ENCODE peak calls at places on chromosomes 4 and X, in seven cellular contexts. O, W, P, N, X, C and S are unnamed samples.

GRCh38 chr4:59518005-59518823 is 1681.9 kb upstream of the ADGRL3 start:
- DNase-seq in P (peak; percentile 21), X (no peak), O (no peak), C (no peak), N (no peak), W (no peak), S (no peak)

GRCh38 chrX:68511255-68511654 is 12.4 kb downstream of the YIPF6 start:
- DNase-seq in W (no peak), C (peak; percentile 18), N (no peak), O (peak; percentile 36), P (peak; percentile 34), X (no peak), S (peak; percentile 27)

GRCh38 chr4:2745981-2746806 is 9.9 kb downstream of the TNIP2 start:
- DNase-seq in N (peak; percentile 63), C (no peak), P (no peak), O (no peak), X (peak; percentile 83), W (no peak), S (peak; percentile 92)

GRCh38 chr4:128310266-128310697 is 22.7 kb upstream of the PGRMC2 start:
- DNase-seq in P (no peak), O (no peak), W (no peak), C (peak; percentile 34), N (peak; percentile 36), X (no peak), S (no peak)

GRCh38 chrX:136215559-136215958 is 35.6 kb downstream of the MAP7D3 start:
- DNase-seq in C (peak; percentile 58), P (peak; percentile 8), O (no peak), W (no peak), X (no peak), N (no peak), S (no peak)

GRCh38 chr4:6152879-6153705 is 47.3 kb downstream of the JAKMIP1 start:
- DNase-seq in N (no peak), O (no peak), C (no peak), P (no peak), X (no peak), W (no peak), S (no peak)

GRCh38 chr4:78710536-78710935 is 65.6 kb upstream of the BMP2K start:
- DNase-seq in X (no peak), O (no peak), W (no peak), N (no peak), C (no peak), P (no peak), S (peak; percentile 2)

GRCh38 chr4:117434424-117434823 is 349.0 kb upstream of the TRAM1L1 start:
- DNase-seq in W (no peak), C (no peak), X (no peak), P (no peak), N (no peak), O (no peak), S (no peak)

GRCh38 chrX:119036369-119037029 is 36.3 kb upstream of the CT47C1 start:
- DNase-seq in P (no peak), X (no peak), N (no peak), O (no peak), W (no peak), C (no peak), S (no peak)

GRCh38 chrX:2691543-2692220 is 587 bp downstream of the CD99 start:
- DNase-seq in W (peak; percentile 90), C (peak; percentile 54), X (no peak), N (peak; percentile 87), O (no peak), P (no peak), S (peak; percentile 44)

GRCh38 chr4:80265571-80266266 is 745 bp upstream of the FGF5 start:
- DNase-seq in C (peak; percentile 74), N (no peak), X (no peak), O (peak; percentile 80), P (no peak), W (no peak), S (peak; percentile 20)

GRCh38 chrX:41655101-41655500 is 33.7 kb upstream of the GPR34 start:
- DNase-seq in C (no peak), O (no peak), X (no peak), W (no peak), N (no peak), P (no peak), S (no peak)

GRCh38 chrX:40952855-40953254 is 132.4 kb upstream of the USP9X start:
- DNase-seq in W (no peak), X (no peak), N (no peak), O (no peak), C (peak; percentile 26), P (no peak), S (peak; percentile 36)

GRCh38 chr4:7909463-7909862 is 30.2 kb downstream of the AFAP1 start:
- DNase-seq in N (no peak), W (no peak), C (peak; percentile 52), P (no peak), O (no peak), X (no peak), S (no peak)

GRCh38 chrX:153533041-153533565 is 15.7 kb downstream of the ATP2B3 start:
- DNase-seq in X (no peak), N (no peak), P (no peak), O (no peak), W (no peak), C (no peak), S (no peak)

GRCh38 chr4:119025916-119026661 is 109.5 kb upstream of the MYOZ2 start:
- DNase-seq in W (no peak), X (no peak), C (peak; percentile 94), N (no peak), O (peak; percentile 61), P (no peak), S (no peak)

GRCh38 chrX:140710710-140711109 is 1.2 kb downstream of the LINC00632 start:
- DNase-seq in C (peak; percentile 2), X (no peak), W (no peak), P (no peak), N (no peak), O (no peak), S (no peak)

GRCh38 chr4:73859614-73860088 is 6.6 kb downstream of the PF4V1 start:
- DNase-seq in P (no peak), O (no peak), C (peak; percentile 56), N (no peak), X (no peak), W (no peak), S (no peak)